ENCODE peak calls at places on chromosomes 13 and 19, in six cellular contexts. O is effector memory CD8-positive, alpha-beta T cell; P is heart left ventricle; X is AG09309; S is endothelial cell; U is ACHN. Y is an unnamed sample.

GRCh38 chr13:39957868-39958676 is 302.6 kb downstream of the COG6 start:
- DNase-seq in O (no peak), U (no peak), P (no peak), X (no peak), S (no peak), Y (no peak)

GRCh38 chr19:47036233-47036651 is 12.2 kb downstream of the TMEM160 start:
- DNase-seq in U (no peak), O (no peak), S (no peak), X (no peak), P (no peak), Y (no peak)

GRCh38 chr19:18202759-18203407 is 959 bp downstream of the RAB3A start:
- DNase-seq in O (no peak), S (peak), U (no peak), X (no peak), P (no peak), Y (peak)

GRCh38 chr13:28045861-28046260 is 54.5 kb downstream of the FLT3 start:
- DNase-seq in U (no peak), P (no peak), O (no peak), S (no peak), X (no peak), Y (no peak)

GRCh38 chr13:34762312-34762711 is 179.8 kb upstream of the NBEA start:
- DNase-seq in P (no peak), X (no peak), U (peak), O (no peak), S (no peak), Y (no peak)

GRCh38 chr19:368624-369020 is 24.0 kb upstream of the MIER2 start:
- DNase-seq in P (peak), X (no peak), U (no peak), O (no peak), S (no peak), Y (no peak)

GRCh38 chr13:33740134-33740538 is 77.8 kb upstream of the RFC3 start:
- DNase-seq in S (no peak), P (no peak), U (no peak), X (peak), O (no peak), Y (no peak)

GRCh38 chr19:47190167-47190727 is 40.8 kb downstream of the BBC3 start:
- DNase-seq in O (peak), X (peak), P (no peak), U (peak), S (no peak), Y (peak)

GRCh38 chr19:313988-314815 is 23.0 kb upstream of the PLPP2 start:
- DNase-seq in P (peak), S (no peak), O (no peak), X (no peak), U (no peak), Y (no peak)

GRCh38 chr19:7715671-7716070 is 13.7 kb upstream of the FCER2 start:
- DNase-seq in S (no peak), U (no peak), P (no peak), O (no peak), X (no peak), Y (no peak)